ENCODE peak calls at places on chromosomes 6 and 20, in five cellular contexts. One of them, this sample, is unnamed.

GRCh38 chr20:58824843-58825242 is 25.9 kb downstream of the GNAS-AS1 start:
- DNase-seq in HCT116: no peak
- DNase-seq in HepG2: no peak
- DNase-seq in GM12878: no peak
- DNase-seq in K562: no peak
- DNase-seq in this sample: no peak

GRCh38 chr6:143510991-143511891 is at the start of gene FUCA2:
- DNase-seq in HCT116: peak; percentile 57
- DNase-seq in GM12878: peak; percentile 51
- DNase-seq in HepG2: peak; percentile 87
- DNase-seq in K562: peak; percentile 93
- DNase-seq in this sample: peak; percentile 86

GRCh38 chr6:24006246-24006645 is 119.8 kb upstream of the NRSN1 start:
- DNase-seq in K562: no peak
- DNase-seq in GM12878: no peak
- DNase-seq in HCT116: no peak
- DNase-seq in HepG2: no peak
- DNase-seq in this sample: no peak

GRCh38 chr6:38171997-38172738 is 352.6 kb downstream of the ZFAND3 start:
- DNase-seq in HepG2: no peak
- DNase-seq in K562: no peak
- DNase-seq in GM12878: no peak
- DNase-seq in HCT116: no peak
- DNase-seq in this sample: no peak

GRCh38 chr6:89976141-89977020 is 82.1 kb downstream of the GJA10 start:
- DNase-seq in HCT116: no peak
- DNase-seq in GM12878: no peak
- DNase-seq in HepG2: no peak
- DNase-seq in K562: no peak
- DNase-seq in this sample: no peak

GRCh38 chr6:124490123-124490522 is 472.1 kb upstream of the RNF217 start:
- DNase-seq in HCT116: no peak
- DNase-seq in K562: no peak
- DNase-seq in HepG2: no peak
- DNase-seq in GM12878: no peak
- DNase-seq in this sample: no peak

GRCh38 chr20:63086421-63087235 is 79.9 kb upstream of the BHLHE23 start:
- DNase-seq in HepG2: no peak
- DNase-seq in GM12878: no peak
- DNase-seq in K562: no peak
- DNase-seq in HCT116: no peak
- DNase-seq in this sample: no peak

GRCh38 chr6:135566311-135567068 is 69.0 kb upstream of the AHI1 start:
- DNase-seq in HepG2: no peak
- DNase-seq in GM12878: no peak
- DNase-seq in K562: no peak
- DNase-seq in HCT116: no peak
- DNase-seq in this sample: no peak

GRCh38 chr20:44780226-44780625 is 30.1 kb downstream of the RIMS4 start:
- DNase-seq in GM12878: no peak
- DNase-seq in HCT116: no peak
- DNase-seq in K562: peak; percentile 55
- DNase-seq in HepG2: peak; percentile 55
- DNase-seq in this sample: no peak

GRCh38 chr6:3176562-3177355 is 19.4 kb upstream of the TUBB2A start:
- DNase-seq in HCT116: peak; percentile 56
- DNase-seq in K562: peak; percentile 76
- DNase-seq in HepG2: peak; percentile 68
- DNase-seq in GM12878: no peak
- DNase-seq in this sample: no peak

GRCh38 chr6:30942338-30943060 is 1.7 kb downstream of the MUCL3 start:
- DNase-seq in HepG2: peak; percentile 86
- DNase-seq in K562: peak; percentile 84
- DNase-seq in GM12878: no peak
- DNase-seq in HCT116: peak; percentile 83
- DNase-seq in this sample: peak; percentile 41

GRCh38 chr6:105474234-105474633 is 71.4 kb upstream of the PREP start:
- DNase-seq in K562: no peak
- DNase-seq in HepG2: no peak
- DNase-seq in HCT116: no peak
- DNase-seq in GM12878: no peak
- DNase-seq in this sample: no peak

GRCh38 chr20:46330831-46331371 is 22.6 kb upstream of the CDH22 start:
- DNase-seq in GM12878: no peak
- DNase-seq in HCT116: no peak
- DNase-seq in HepG2: no peak
- DNase-seq in K562: no peak
- DNase-seq in this sample: no peak

GRCh38 chr6:71459162-71459561 is 170.6 kb downstream of the OGFRL1 start:
- DNase-seq in K562: no peak
- DNase-seq in HCT116: no peak
- DNase-seq in HepG2: no peak
- DNase-seq in GM12878: no peak
- DNase-seq in this sample: no peak

GRCh38 chr20:46700481-46700880 is 9.0 kb upstream of the SLC2A10 start:
- DNase-seq in GM12878: no peak
- DNase-seq in HepG2: no peak
- DNase-seq in HCT116: no peak
- DNase-seq in K562: no peak
- DNase-seq in this sample: no peak

GRCh38 chr6:138334963-138335362 is 42.7 kb upstream of the SMIM28 start:
- DNase-seq in K562: no peak
- DNase-seq in HepG2: no peak
- DNase-seq in GM12878: no peak
- DNase-seq in HCT116: no peak
- DNase-seq in this sample: no peak

GRCh38 chr20:45254867-45255266 is 503 bp upstream of the SLPI start:
- DNase-seq in HCT116: no peak
- DNase-seq in HepG2: peak; percentile 37
- DNase-seq in K562: no peak
- DNase-seq in GM12878: no peak
- DNase-seq in this sample: no peak

GRCh38 chr6:167465497-167465896 is 140.6 kb downstream of the TTLL2 start:
- DNase-seq in HepG2: no peak
- DNase-seq in GM12878: no peak
- DNase-seq in HCT116: no peak
- DNase-seq in K562: no peak
- DNase-seq in this sample: no peak

GRCh38 chr20:62496525-62497218 is 20.9 kb upstream of the GATA5 start:
- DNase-seq in HCT116: no peak
- DNase-seq in K562: peak; percentile 81
- DNase-seq in GM12878: no peak
- DNase-seq in HepG2: no peak
- DNase-seq in this sample: peak; percentile 90

GRCh38 chr20:13831476-13831875 is 46.6 kb downstream of the NDUFAF5 start:
- DNase-seq in GM12878: no peak
- DNase-seq in K562: no peak
- DNase-seq in HCT116: no peak
- DNase-seq in HepG2: no peak
- DNase-seq in this sample: no peak

GRCh38 chr6:3849681-3850450 is 693 bp downstream of the FAM50B start:
- DNase-seq in HCT116: no peak
- DNase-seq in K562: no peak
- DNase-seq in GM12878: no peak
- DNase-seq in HepG2: no peak
- DNase-seq in this sample: no peak

GRCh38 chr20:8990770-8991169 is 78.1 kb upstream of the PLCB4 start:
- DNase-seq in K562: no peak
- DNase-seq in GM12878: no peak
- DNase-seq in HepG2: no peak
- DNase-seq in HCT116: no peak
- DNase-seq in this sample: no peak

GRCh38 chr6:19995575-19996257 is 158.5 kb downstream of the ID4 start:
- DNase-seq in HCT116: no peak
- DNase-seq in HepG2: no peak
- DNase-seq in GM12878: no peak
- DNase-seq in K562: peak; percentile 26
- DNase-seq in this sample: no peak

GRCh38 chr6:4210619-4211419 is 75.4 kb upstream of the ECI2 start:
- DNase-seq in K562: peak; percentile 65
- DNase-seq in HCT116: peak; percentile 41
- DNase-seq in HepG2: peak; percentile 48
- DNase-seq in GM12878: no peak
- DNase-seq in this sample: peak; percentile 50

GRCh38 chr6:79797912-79798311 is 149.4 kb downstream of the ELOVL4 start:
- DNase-seq in K562: no peak
- DNase-seq in HepG2: no peak
- DNase-seq in GM12878: no peak
- DNase-seq in HCT116: no peak
- DNase-seq in this sample: no peak

GRCh38 chr6:139439278-139439813 is 64.9 kb upstream of the CITED2 start:
- DNase-seq in HepG2: no peak
- DNase-seq in HCT116: no peak
- DNase-seq in K562: no peak
- DNase-seq in GM12878: no peak
- DNase-seq in this sample: no peak

GRCh38 chr20:1225729-1226313 is at the start of gene RAD21L1:
- DNase-seq in GM12878: no peak
- DNase-seq in K562: peak; percentile 98
- DNase-seq in HepG2: no peak
- DNase-seq in HCT116: peak; percentile 62
- DNase-seq in this sample: peak; percentile 100
- TF ChIP-seq REST in GM12878: no peak
- TF ChIP-seq REST in K562: no peak
- TF ChIP-seq REST in HepG2: no peak
- TF ChIP-seq REST in HCT116: no peak
- TF ChIP-seq REST in this sample: no peak

GRCh38 chr6:36791085-36791484 is 48.2 kb downstream of the CPNE5 start:
- DNase-seq in HCT116: no peak
- DNase-seq in HepG2: no peak
- DNase-seq in K562: no peak
- DNase-seq in GM12878: no peak
- DNase-seq in this sample: no peak

GRCh38 chr6:36788768-36789167 is 50.5 kb downstream of the CPNE5 start:
- DNase-seq in K562: no peak
- DNase-seq in HepG2: peak; percentile 13
- DNase-seq in HCT116: no peak
- DNase-seq in GM12878: no peak
- DNase-seq in this sample: no peak

GRCh38 chr6:36793913-36794703 is 45.1 kb downstream of the CPNE5 start:
- DNase-seq in HepG2: no peak
- DNase-seq in GM12878: no peak
- DNase-seq in K562: no peak
- DNase-seq in HCT116: no peak
- DNase-seq in this sample: peak; percentile 72

GRCh38 chr6:36793296-36793912 is 45.8 kb downstream of the CPNE5 start:
- DNase-seq in GM12878: no peak
- DNase-seq in HCT116: no peak
- DNase-seq in K562: no peak
- DNase-seq in HepG2: no peak
- DNase-seq in this sample: no peak

GRCh38 chr6:36791553-36792171 is 47.6 kb downstream of the CPNE5 start:
- DNase-seq in K562: no peak
- DNase-seq in HepG2: no peak
- DNase-seq in HCT116: no peak
- DNase-seq in GM12878: no peak
- DNase-seq in this sample: no peak
- H2AFZ ChIP-seq in K562: no peak overlapping the region
- H2AFZ ChIP-seq in HepG2: no peak overlapping the region
- H2AFZ ChIP-seq in HCT116: no peak overlapping the region
- H2AFZ ChIP-seq in GM12878: no peak overlapping the region
- H2AFZ ChIP-seq in this sample: no peak overlapping the region

GRCh38 chr20:11755071-11755881 is 162.4 kb upstream of the BTBD3 start:
- DNase-seq in HCT116: no peak
- DNase-seq in K562: no peak
- DNase-seq in HepG2: no peak
- DNase-seq in GM12878: no peak
- DNase-seq in this sample: no peak
- TF ChIP-seq MAX in HCT116: no peak
- TF ChIP-seq MAX in K562: no peak
- TF ChIP-seq MAX in HepG2: no peak
- TF ChIP-seq MAX in GM12878: no peak
- TF ChIP-seq MAX in this sample: no peak

GRCh38 chr6:130452336-130452735 is 86.5 kb downstream of the TMEM200A start:
- DNase-seq in K562: no peak
- DNase-seq in HCT116: no peak
- DNase-seq in HepG2: no peak
- DNase-seq in GM12878: no peak
- DNase-seq in this sample: no peak

GRCh38 chr6:130453230-130453629 is 87.4 kb downstream of the TMEM200A start:
- DNase-seq in HepG2: no peak
- DNase-seq in HCT116: no peak
- DNase-seq in K562: no peak
- DNase-seq in GM12878: no peak
- DNase-seq in this sample: no peak

GRCh38 chr6:130460934-130461333 is 95.1 kb downstream of the TMEM200A start:
- DNase-seq in HepG2: no peak
- DNase-seq in GM12878: no peak
- DNase-seq in HCT116: no peak
- DNase-seq in K562: no peak
- DNase-seq in this sample: no peak

GRCh38 chr6:130459316-130459715 is 93.5 kb downstream of the TMEM200A start:
- DNase-seq in HepG2: no peak
- DNase-seq in HCT116: no peak
- DNase-seq in GM12878: no peak
- DNase-seq in K562: no peak
- DNase-seq in this sample: no peak

GRCh38 chr6:130457605-130458004 is 91.8 kb downstream of the TMEM200A start:
- DNase-seq in K562: no peak
- DNase-seq in HepG2: no peak
- DNase-seq in HCT116: no peak
- DNase-seq in GM12878: no peak
- DNase-seq in this sample: no peak
- TF ChIP-seq REST in K562: no peak
- TF ChIP-seq REST in HepG2: no peak
- TF ChIP-seq REST in HCT116: no peak
- TF ChIP-seq REST in GM12878: no peak
- TF ChIP-seq REST in this sample: no peak

GRCh38 chr6:157779705-157780604 is 43.1 kb upstream of the SNX9 start:
- DNase-seq in HCT116: no peak
- DNase-seq in GM12878: no peak
- DNase-seq in HepG2: no peak
- DNase-seq in K562: no peak
- DNase-seq in this sample: no peak
- H2AFZ ChIP-seq in HCT116: no peak overlapping the region
- H2AFZ ChIP-seq in GM12878: no peak overlapping the region
- H2AFZ ChIP-seq in HepG2: no peak overlapping the region
- H2AFZ ChIP-seq in K562: peak overlapping the region; percentile 48
- H2AFZ ChIP-seq in this sample: no peak overlapping the region

DNA sequence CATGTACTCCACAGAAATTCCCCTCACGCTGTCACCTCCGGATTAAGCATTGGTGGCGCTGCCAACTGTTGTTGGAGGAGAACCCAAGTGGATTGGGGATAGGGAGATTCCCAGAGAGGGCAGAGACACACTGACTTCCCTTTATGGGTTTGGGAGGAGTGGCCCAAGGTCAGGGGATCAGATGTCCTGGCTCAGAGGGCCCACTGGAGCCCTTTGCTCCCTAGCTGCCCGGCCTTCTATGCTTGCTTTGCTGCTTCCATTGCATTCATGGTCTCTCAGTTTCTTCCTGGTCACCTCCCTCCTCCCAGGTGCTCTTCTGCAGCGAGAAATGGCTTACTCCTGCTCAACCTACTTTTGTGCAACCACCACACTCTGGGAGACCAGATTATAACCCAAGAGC is 14.3 kb downstream of the CUL9 start:
- DNase-seq in K562: no peak
- DNase-seq in GM12878: no peak
- DNase-seq in HepG2: peak; percentile 29
- DNase-seq in HCT116: no peak
- DNase-seq in this sample: no peak
- TF ChIP-seq MAX in K562: no peak
- TF ChIP-seq MAX in GM12878: no peak
- TF ChIP-seq MAX in HepG2: no peak
- TF ChIP-seq MAX in HCT116: no peak
- TF ChIP-seq MAX in this sample: no peak